ENCODE peak calls at places on chromosomes 4 and X, in nine cellular contexts. I, C, H, Q, L, K, G, J and Z are unnamed samples.

GRCh38 chrX:11446331-11446730 is 153.1 kb downstream of the AMELX start:
- DNase-seq in G (no peak), H (no peak), J (no peak), Q (no peak), C (no peak), I (no peak), K (no peak), L (no peak), Z (no peak)

GRCh38 chr4:118282692-118283091 is 70.1 kb downstream of the PRSS12 start:
- DNase-seq in J (no peak), C (peak; percentile 48), I (no peak), L (no peak), Q (no peak), H (no peak), G (no peak), K (no peak), Z (peak; percentile 90)

GRCh38 chr4:82891728-82892466 is 944 bp upstream of the SEC31A start:
- DNase-seq in L (no peak), H (no peak), C (no peak), I (no peak), J (no peak), Q (no peak), K (no peak), G (no peak), Z (peak; percentile 35)

GRCh38 chr4:46839128-46839527 is 69.9 kb downstream of the COX7B2 start:
- DNase-seq in K (no peak), J (no peak), Q (no peak), H (no peak), G (no peak), C (no peak), I (no peak), L (no peak), Z (no peak)

GRCh38 chr4:17580969-17581368 is 4.0 kb downstream of the LAP3 start:
- DNase-seq in K (no peak), Q (no peak), J (no peak), L (no peak), I (peak; percentile 77), C (no peak), H (no peak), G (no peak), Z (no peak)

GRCh38 chr4:136803430-136803829 is 728.9 kb downstream of the PCDH18 start:
- DNase-seq in Q (no peak), J (no peak), L (no peak), I (peak; percentile 14), G (no peak), H (no peak), C (no peak), K (no peak), Z (no peak)

GRCh38 chr4:119087656-119088055 is 48.0 kb upstream of the MYOZ2 start:
- DNase-seq in I (no peak), J (no peak), G (no peak), K (no peak), L (no peak), H (no peak), C (no peak), Q (no peak), Z (no peak)

GRCh38 chr4:96097040-96097607 is 257.2 kb downstream of the PDHA2 start:
- DNase-seq in G (no peak), K (no peak), L (no peak), H (no peak), I (no peak), C (no peak), J (no peak), Q (no peak), Z (no peak)

GRCh38 chrX:41971346-41971745 is 48.0 kb upstream of the CASK start:
- DNase-seq in C (no peak), I (no peak), G (no peak), K (no peak), L (no peak), J (no peak), H (no peak), Q (no peak), Z (no peak)

GRCh38 chrX:17788439-17788838 is 51.1 kb downstream of the SCML1 start:
- DNase-seq in Q (no peak), J (peak; percentile 43), I (peak; percentile 24), K (peak; percentile 33), G (no peak), H (no peak), L (peak; percentile 56), C (peak; percentile 51), Z (peak; percentile 48)

DNA sequence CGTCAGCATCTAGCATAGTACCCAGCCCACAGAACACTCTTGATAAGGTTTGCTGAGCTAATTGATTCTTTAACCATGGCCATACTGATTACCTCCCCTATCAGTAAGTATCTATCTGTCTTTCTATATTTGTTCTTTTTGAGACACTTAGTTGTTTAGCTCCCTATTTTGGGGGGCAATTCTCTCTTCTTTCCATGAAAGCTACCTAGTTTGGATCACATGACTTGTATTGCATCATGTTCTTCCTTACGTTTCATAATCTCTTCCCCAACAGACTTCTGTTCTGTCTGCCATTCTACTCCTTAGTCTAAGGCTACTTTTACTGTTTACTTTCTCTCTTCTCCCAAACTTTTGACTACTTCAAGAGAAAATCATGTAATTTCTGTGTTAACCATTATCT is 39.0 kb downstream of the TBC1D19 start:
- DNase-seq in I (no peak), J (no peak), L (no peak), Q (no peak), H (no peak), K (no peak), C (no peak), G (no peak), Z (peak; percentile 19)
- TF ChIP-seq CTCF in I (no peak), J (no peak), L (no peak), Q (no peak), H (no peak), K (no peak), C (no peak), G (no peak), Z (no peak)

DNA sequence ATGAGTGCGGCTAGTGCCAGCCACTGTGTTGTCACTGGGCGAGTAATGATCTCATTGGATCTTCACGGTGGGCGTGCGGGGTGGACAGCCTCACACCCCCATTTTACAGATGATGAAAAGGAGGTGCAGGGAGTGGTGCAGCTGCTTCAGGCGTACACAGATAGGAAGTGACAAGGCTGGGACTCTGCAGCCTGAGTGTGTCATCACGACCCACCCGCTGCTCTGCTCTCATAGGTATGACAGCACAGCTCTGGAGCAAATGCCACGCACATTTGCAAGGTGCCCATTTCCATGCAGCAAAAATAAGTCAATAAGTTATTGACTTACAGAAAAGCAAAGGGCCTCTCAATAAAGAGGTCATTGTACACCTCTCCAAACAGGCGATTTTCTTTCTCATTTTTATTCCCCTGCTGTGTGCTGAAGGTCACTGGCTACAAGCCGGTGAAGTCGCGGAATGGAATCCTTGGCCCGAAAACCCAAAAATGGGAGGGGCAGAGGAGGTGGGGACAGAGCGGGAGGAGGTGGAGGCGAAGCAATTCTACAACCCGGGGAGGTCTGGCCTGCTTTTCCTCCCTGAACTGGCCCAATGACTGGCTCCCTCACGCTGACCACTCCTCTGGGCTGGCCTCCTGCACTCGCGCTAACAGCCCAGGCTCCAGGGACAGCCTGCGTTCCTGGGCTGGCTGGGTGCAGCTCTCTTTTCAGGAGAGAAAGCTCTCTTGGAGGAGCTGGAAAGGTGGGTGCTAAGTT is at the start of gene SOD3:
- DNase-seq in C (peak; percentile 89), H (peak; percentile 86), J (peak; percentile 91), K (no peak), G (peak; percentile 95), L (peak; percentile 80), I (peak; percentile 9), Q (peak; percentile 72), Z (no peak)
- TF ChIP-seq POLR2A in C (peak; percentile 92), H (peak; percentile 42), J (no peak), K (no peak), G (no peak), L (peak; percentile 42), I (no peak), Q (no peak), Z (no peak)

GRCh38 chr4:76783836-76784235 is 114.1 kb downstream of the SOWAHB start:
- DNase-seq in C (no peak), L (no peak), Q (no peak), I (no peak), K (no peak), H (no peak), G (no peak), J (no peak), Z (no peak)

GRCh38 chr4:76780781-76781697 is 116.9 kb downstream of the SOWAHB start:
- DNase-seq in G (no peak), L (no peak), H (no peak), K (no peak), I (no peak), J (no peak), Q (no peak), C (no peak), Z (no peak)

GRCh38 chr4:76782837-76783236 is 115.1 kb downstream of the SOWAHB start:
- DNase-seq in C (no peak), G (no peak), I (no peak), Q (no peak), L (no peak), K (no peak), H (no peak), J (no peak), Z (no peak)

GRCh38 chr4:76781698-76782595 is 116.0 kb downstream of the SOWAHB start:
- DNase-seq in L (no peak), I (no peak), H (peak; percentile 17), J (no peak), G (no peak), C (no peak), K (peak; percentile 23), Q (no peak), Z (peak; percentile 9)

DNA sequence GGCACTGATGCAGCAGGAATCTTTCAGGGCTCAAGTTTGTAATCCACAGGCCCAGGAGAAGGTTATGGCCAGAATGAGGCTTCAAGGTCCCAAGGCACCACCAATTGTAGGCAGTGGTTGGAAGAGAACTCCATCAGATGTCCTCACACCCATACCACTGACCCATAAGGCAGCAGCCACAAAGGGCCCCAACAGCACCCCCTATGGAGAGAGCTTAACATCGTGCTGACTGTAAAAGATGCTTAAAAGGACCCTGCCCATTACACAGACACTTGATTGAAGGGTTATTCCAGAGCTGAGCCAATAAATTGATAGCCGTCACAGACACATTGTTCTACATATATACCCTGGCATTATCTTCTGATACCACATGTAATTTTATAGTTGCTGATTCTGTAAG is 113.7 kb downstream of the SOWAHB start:
- DNase-seq in J (no peak), H (no peak), Q (no peak), L (no peak), G (no peak), I (no peak), C (no peak), K (peak; percentile 22), Z (peak; percentile 4)
- TF ChIP-seq CTCF in J (no peak), H (no peak), Q (no peak), L (no peak), G (no peak), I (no peak), C (no peak), K (no peak), Z (peak; percentile 28)

DNA sequence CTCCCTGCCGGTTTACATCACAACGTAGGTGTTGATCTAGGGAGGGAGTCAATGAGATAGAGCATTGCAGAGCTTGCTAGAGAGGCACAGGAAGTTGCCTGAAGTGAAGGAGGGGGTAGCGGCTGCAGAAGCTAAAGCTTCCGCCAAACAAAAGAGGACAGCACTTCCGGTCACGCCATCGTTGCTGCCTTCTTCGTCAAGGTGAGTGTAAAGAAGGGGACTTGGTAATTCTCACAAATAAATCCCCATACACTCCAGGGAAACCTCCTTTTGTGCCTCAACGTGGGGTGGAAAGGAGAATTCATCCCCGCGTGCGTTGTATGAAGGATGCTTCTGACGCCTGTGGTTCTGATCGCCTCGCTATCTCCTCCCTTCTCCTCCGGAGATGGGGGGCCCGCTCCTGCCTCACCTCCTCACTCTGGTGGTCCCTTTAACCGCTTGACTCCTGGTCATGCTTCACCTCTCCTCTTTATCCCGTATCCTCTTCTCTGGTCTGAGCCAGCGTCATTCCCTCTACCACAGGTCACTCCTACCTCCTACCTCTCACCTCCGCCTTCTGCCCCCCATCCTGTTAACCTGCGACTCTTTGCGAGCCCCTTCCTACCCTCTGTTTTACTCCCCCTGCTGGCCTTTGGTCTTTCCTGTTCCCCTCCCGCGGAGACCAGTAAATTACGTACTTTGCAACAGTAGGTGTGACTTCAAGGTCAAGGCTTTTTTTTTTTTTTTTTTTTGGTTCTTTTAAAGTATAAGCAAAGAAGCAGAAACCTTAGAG is 59.9 kb downstream of the GSPT2 start:
- DNase-seq in L (peak; percentile 26), I (peak; percentile 9), J (peak; percentile 80), H (peak; percentile 33), Q (peak; percentile 14), G (peak; percentile 68), K (peak; percentile 86), C (peak; percentile 67), Z (no peak)
- TF ChIP-seq POLR2A in L (no peak), I (no peak), J (no peak), H (no peak), Q (no peak), G (no peak), K (no peak), C (peak; percentile 41), Z (no peak)